ENCODE peak calls at places on chromosomes 4 and X, in nine cellular contexts. W, A, V, E, R, I, O, F and X are unnamed samples.
A peak's percentile ranks its signal among the peaks of the same experiment; 100 is the strongest.

GRCh38 chrX:80876877-80877276 is 67.2 kb upstream of the BRWD3 start:
- DNase-seq in E (no peak), A (peak; percentile 15), V (no peak), I (no peak), O (no peak), W (no peak), F (no peak), R (peak; percentile 56), X (no peak)

GRCh38 chrX:54248309-54248708 is 65.3 kb upstream of the FAM120C start:
- DNase-seq in A (peak; percentile 5), W (no peak), E (no peak), F (peak; percentile 8), R (peak; percentile 61), I (no peak), O (no peak), V (peak; percentile 4), X (no peak)

GRCh38 chr4:182862921-182863320 is 54.3 kb downstream of the DCTD start:
- DNase-seq in A (no peak), R (no peak), V (peak; percentile 54), W (no peak), E (no peak), O (peak; percentile 83), I (no peak), F (no peak), X (no peak)

GRCh38 chr4:173521474-173522159 is 8.4 kb downstream of the HAND2 start:
- DNase-seq in A (no peak), R (no peak), W (no peak), O (no peak), V (no peak), E (no peak), F (no peak), I (no peak), X (no peak)

GRCh38 chr4:172489896-172490295 is 676.7 kb downstream of the GALNTL6 start:
- DNase-seq in V (no peak), A (no peak), R (no peak), E (no peak), F (no peak), W (no peak), O (no peak), I (no peak), X (no peak)

GRCh38 chr4:122606364-122607043 is 14.4 kb downstream of the IL21 start:
- DNase-seq in E (peak; percentile 21), O (no peak), W (no peak), A (no peak), I (no peak), R (no peak), V (peak; percentile 16), F (no peak), X (no peak)

GRCh38 chr4:154294951-154295350 is 196.6 kb downstream of the DCHS2 start:
- DNase-seq in W (no peak), E (no peak), O (no peak), F (no peak), I (no peak), A (no peak), V (no peak), R (no peak), X (no peak)

GRCh38 chr4:47567511-47567910 is 82.4 kb downstream of the ATP10D start:
- DNase-seq in R (peak; percentile 25), E (no peak), F (no peak), O (no peak), V (no peak), I (no peak), A (no peak), W (no peak), X (no peak)

GRCh38 chr4:109998867-109999303 is 86.2 kb downstream of the EGF start:
- DNase-seq in A (peak; percentile 37), V (peak; percentile 59), O (no peak), I (peak; percentile 54), R (peak; percentile 75), F (peak; percentile 62), E (no peak), W (no peak), X (no peak)

GRCh38 chr4:161929966-161930365 is 233.8 kb downstream of the FSTL5 start:
- DNase-seq in E (no peak), A (no peak), I (no peak), V (no peak), W (no peak), O (no peak), R (peak; percentile 6), F (no peak), X (no peak)

GRCh38 chr4:115154826-115155225 is 41.4 kb upstream of the NDST4 start:
- DNase-seq in R (peak; percentile 8), I (no peak), E (peak; percentile 5), W (no peak), F (no peak), A (no peak), V (peak; percentile 35), O (no peak), X (no peak)

GRCh38 chr4:156322592-156322991 is 368.9 kb upstream of the CTSO start:
- DNase-seq in W (no peak), I (no peak), V (no peak), R (peak; percentile 87), E (no peak), O (no peak), F (no peak), A (peak; percentile 81), X (no peak)

GRCh38 chr4:122450847-122451246 is 5.7 kb downstream of the IL2 start:
- DNase-seq in F (peak; percentile 11), W (peak; percentile 18), V (peak; percentile 58), E (peak; percentile 69), I (no peak), O (no peak), R (peak; percentile 62), A (peak; percentile 5), X (no peak)

GRCh38 chr4:185488650-185489049 is 17.1 kb upstream of the CCDC110 start:
- DNase-seq in W (no peak), R (no peak), I (no peak), O (no peak), V (no peak), E (no peak), A (no peak), F (no peak), X (no peak)

GRCh38 chr4:111675746-111676145 is 469.5 kb upstream of the FAM241A start:
- DNase-seq in O (no peak), A (no peak), W (no peak), E (no peak), F (no peak), V (no peak), I (no peak), R (no peak), X (no peak)

GRCh38 chr4:128682942-128683666 is 126.4 kb upstream of the JADE1 start:
- DNase-seq in A (no peak), O (no peak), I (no peak), V (peak; percentile 36), E (no peak), R (no peak), W (no peak), F (no peak), X (no peak)

GRCh38 chr4:5979981-5980380 is 38.2 kb downstream of the C4orf50 start:
- DNase-seq in W (no peak), I (no peak), A (no peak), R (peak; percentile 39), V (peak; percentile 80), E (peak; percentile 87), O (no peak), F (no peak), X (peak; percentile 53)

GRCh38 chr4:577499-578450 is 1.7 kb upstream of the TMEM271 start:
- DNase-seq in W (no peak), F (peak; percentile 35), I (no peak), A (no peak), O (no peak), R (no peak), E (peak; percentile 72), V (peak; percentile 61), X (peak; percentile 44)

GRCh38 chr4:48913346-48913745 is 6.8 kb upstream of the OCIAD2 start:
- DNase-seq in V (no peak), W (no peak), I (no peak), O (no peak), R (peak; percentile 84), A (peak; percentile 70), F (peak; percentile 60), E (no peak), X (no peak)

GRCh38 chrX:22164770-22165388 is 107.8 kb upstream of the CBLL2 start:
- DNase-seq in F (peak; percentile 31), R (peak; percentile 56), V (no peak), W (no peak), E (no peak), O (no peak), A (peak; percentile 16), I (no peak), X (no peak)

GRCh38 chr4:123127218-123127617 is 204.8 kb upstream of the NUDT6 start:
- DNase-seq in V (no peak), F (peak; percentile 12), I (no peak), E (no peak), O (no peak), W (no peak), A (no peak), R (peak; percentile 37), X (no peak)

GRCh38 chrX:133953785-133954355 is 31.5 kb downstream of the GPC3 start:
- DNase-seq in I (no peak), A (no peak), O (no peak), V (no peak), E (no peak), R (no peak), F (no peak), W (no peak), X (no peak)

GRCh38 chr4:14770025-14770424 is 232.3 kb upstream of the CPEB2 start:
- DNase-seq in O (no peak), F (no peak), W (no peak), V (no peak), I (no peak), A (no peak), R (no peak), E (no peak), X (no peak)

GRCh38 chrX:1713296-1713695 is 98.4 kb downstream of the ASMT start:
- DNase-seq in E (no peak), F (no peak), I (no peak), O (no peak), A (no peak), W (no peak), V (no peak), R (no peak), X (no peak)

GRCh38 chr4:14596904-14597303 is 405.4 kb upstream of the CPEB2 start:
- DNase-seq in R (peak; percentile 53), W (no peak), V (peak; percentile 22), I (no peak), F (no peak), A (no peak), E (peak; percentile 15), O (no peak), X (no peak)

GRCh38 chr4:16707874-16708273 is 190.6 kb downstream of the LDB2 start:
- DNase-seq in F (no peak), O (no peak), R (no peak), W (no peak), V (no peak), I (no peak), A (no peak), E (no peak), X (no peak)

GRCh38 chr4:182806259-182807252 is 110.6 kb downstream of the DCTD start:
- DNase-seq in A (peak; percentile 41), R (peak; percentile 66), V (peak; percentile 87), E (peak; percentile 96), O (peak; percentile 72), I (peak; percentile 50), F (peak; percentile 87), W (peak; percentile 46), X (peak; percentile 83)

GRCh38 chr4:107468812-107469211 is 251.2 kb downstream of the PAPSS1 start:
- DNase-seq in A (no peak), V (no peak), W (no peak), O (peak; percentile 40), F (no peak), R (no peak), I (no peak), E (no peak), X (no peak)

GRCh38 chr4:149409186-149410056 is 406.2 kb downstream of the IQCM start:
- DNase-seq in O (no peak), I (no peak), V (no peak), E (no peak), A (peak; percentile 73), F (peak; percentile 52), R (peak; percentile 89), W (no peak), X (peak; percentile 82)

GRCh38 chrX:136268051-136269048 is 17.1 kb upstream of the MAP7D3 start:
- DNase-seq in V (peak; percentile 15), O (no peak), R (peak; percentile 67), W (no peak), E (peak; percentile 19), F (no peak), I (peak; percentile 7), A (no peak), X (no peak)

GRCh38 chr4:25449270-25449669 is 72.2 kb downstream of the ANAPC4 start:
- DNase-seq in E (peak; percentile 54), R (no peak), F (no peak), A (no peak), W (no peak), O (no peak), I (no peak), V (no peak), X (no peak)